ENCODE peak calls at places on chromosome 12, in six cellular contexts. R is T-helper 9 cell, Y is body of pancreas, T is GM18507, V is cerebellar nuclear complex, B is HCT116. Z is an unnamed sample.
A peak's percentile ranks its signal among the peaks of the same experiment; 100 is the strongest.

GRCh38 chr12:46921048-46921753 is 95.4 kb upstream of the SLC38A4 start:
- DNase-seq in R (no peak), Y (no peak), T (no peak), V (no peak), B (no peak), Z (no peak)

GRCh38 chr12:121214171-121214777 is 4.3 kb downstream of the P2RX4 start:
- DNase-seq in R (no peak), Y (no peak), T (no peak), V (no peak), B (no peak), Z (no peak)

GRCh38 chr12:113473942-113474341 is 2.3 kb upstream of the LHX5 start:
- DNase-seq in R (no peak), Y (no peak), T (no peak), V (no peak), B (no peak), Z (no peak)

GRCh38 chr12:7375145-7375543 is 68.8 kb downstream of the CD163L1 start:
- DNase-seq in R (no peak), Y (no peak), T (no peak), V (no peak), B (no peak), Z (no peak)

GRCh38 chr12:75505706-75506312 is 5.6 kb downstream of the KRR1 start:
- DNase-seq in R (no peak), Y (no peak), T (no peak), V (no peak), B (no peak), Z (no peak)

GRCh38 chr12:39619660-39620433 is at the start of gene ABCD2:
- DNase-seq in R (peak; percentile 48), Y (peak; percentile 51), T (peak; percentile 33), V (peak; percentile 83), B (peak; percentile 19), Z (peak; percentile 43)

GRCh38 chr12:50529345-50529744 is 24.6 kb downstream of the DIP2B start:
- DNase-seq in R (no peak), Y (no peak), T (no peak), V (no peak), B (no peak), Z (no peak)

GRCh38 chr12:113241191-113242017 is 20.1 kb downstream of the TPCN1 start:
- DNase-seq in R (no peak), Y (peak; percentile 69), T (no peak), V (no peak), B (no peak), Z (no peak)

GRCh38 chr12:91098942-91099341 is 12.4 kb downstream of the LUM start:
- DNase-seq in R (no peak), Y (no peak), T (no peak), V (no peak), B (peak; percentile 24), Z (no peak)

GRCh38 chr12:8894378-8894777 is 19.9 kb upstream of the PHC1 start:
- DNase-seq in R (no peak), Y (no peak), T (no peak), V (no peak), B (no peak), Z (no peak)

GRCh38 chr12:106954462-106955376 is 988 bp upstream of the TMEM263 start:
- DNase-seq in R (peak; percentile 8), Y (peak; percentile 51), T (no peak), V (no peak), B (no peak), Z (peak; percentile 56)

GRCh38 chr12:29961231-29961630 is 177.5 kb upstream of the TMTC1 start:
- DNase-seq in R (no peak), Y (no peak), T (no peak), V (no peak), B (no peak), Z (no peak)

GRCh38 chr12:5078423-5078822 is 34.7 kb downstream of the KCNA5 start:
- DNase-seq in R (no peak), Y (peak; percentile 68), T (no peak), V (no peak), B (no peak), Z (no peak)

GRCh38 chr12:51218607-51219161 is 822 bp upstream of the POU6F1 start:
- DNase-seq in R (no peak), Y (peak; percentile 83), T (no peak), V (no peak), B (no peak), Z (peak; percentile 48)

GRCh38 chr12:6306599-6307220 is 3.8 kb upstream of the PLEKHG6 start:
- DNase-seq in R (no peak), Y (no peak), T (no peak), V (no peak), B (no peak), Z (no peak)

GRCh38 chr12:4555804-4556203 is 6.2 kb upstream of the DYRK4 start:
- DNase-seq in R (no peak), Y (no peak), T (no peak), V (no peak), B (no peak), Z (no peak)

Z was measured in lower lobe of right lung.